ENCODE peak calls at places on chromosome 1, in six cellular contexts. R is nucleus accumbens; U is activated gamma-delta T cell treated with anti-CD3 and anti-CD28 coated beads, Interleukin-2, amount 50 U/mL, for 16 hours; A is T1000; P is activated CD4-positive, alpha-beta T cell treated with anti-CD3 and anti-CD28 coated beads for 24 hours; B is retina. Q is an unnamed sample.

GRCh38 chr1:109500886-109501285 is 7.0 kb downstream of the CYB561D1 start:
- DNase-seq in R (no peak), A (no peak), U (no peak), B (no peak), P (no peak), Q (no peak)

GRCh38 chr1:8022395-8023286 is 3.5 kb downstream of the ERRFI1 start:
- DNase-seq in U (no peak), R (no peak), P (no peak), B (no peak), A (no peak), Q (no peak)

GRCh38 chr1:93702102-93702827 is 20.6 kb upstream of the BCAR3 start:
- DNase-seq in B (no peak), P (no peak), U (no peak), R (no peak), A (no peak), Q (no peak)

GRCh38 chr1:26696645-26697440 is 1.0 kb downstream of the ARID1A start:
- DNase-seq in B (peak), R (no peak), P (peak), U (peak), A (no peak), Q (no peak)

GRCh38 chr1:51542158-51542953 is 23.3 kb upstream of the EPS15 start:
- DNase-seq in B (no peak), R (no peak), A (no peak), U (no peak), P (no peak), Q (no peak)

GRCh38 chr1:9500756-9501754 is 38.2 kb upstream of the SLC25A33 start:
- DNase-seq in U (no peak), B (no peak), P (no peak), A (no peak), R (no peak), Q (no peak)

GRCh38 chr1:246724725-246725095 is 501 bp downstream of the SCCPDH start:
- DNase-seq in R (no peak), A (no peak), P (no peak), U (no peak), B (no peak), Q (peak)

GRCh38 chr1:151369621-151370048 is 2.9 kb downstream of the SELENBP1 start:
- DNase-seq in B (no peak), P (no peak), U (no peak), A (no peak), R (no peak), Q (no peak)

GRCh38 chr1:210049616-210050015 is 111.6 kb downstream of the SYT14 start:
- DNase-seq in B (no peak), U (no peak), P (no peak), R (no peak), A (no peak), Q (no peak)

GRCh38 chr1:228443395-228443794 is 26.7 kb upstream of the TRIM17 start:
- DNase-seq in P (no peak), B (no peak), U (no peak), R (no peak), A (no peak), Q (no peak)

GRCh38 chr1:43274804-43275180 is 5.0 kb downstream of the TMEM125 start:
- DNase-seq in B (no peak), P (no peak), A (no peak), R (no peak), U (no peak), Q (no peak)